ENCODE peak calls at places on chromosomes 1 and 21, in five cellular contexts. One of them, this sample, is unnamed.

GRCh38 chr1:241518447-241519307 is 878 bp downstream of the FH start:
- DNase-seq in mammary epithelial cell: peak; percentile 38
- DNase-seq in sigmoid colon: no peak
- DNase-seq in lower leg skin: no peak
- DNase-seq in left lung: peak; percentile 42
- DNase-seq in this sample: no peak

GRCh38 chr1:54716299-54717047 is 812 bp downstream of the TTC4 start:
- DNase-seq in mammary epithelial cell: peak; percentile 72
- DNase-seq in sigmoid colon: no peak
- DNase-seq in lower leg skin: no peak
- DNase-seq in left lung: no peak
- DNase-seq in this sample: peak; percentile 17

GRCh38 chr1:114250683-114251572 is 97.3 kb upstream of the SYT6 start:
- DNase-seq in mammary epithelial cell: no peak
- DNase-seq in sigmoid colon: no peak
- DNase-seq in lower leg skin: no peak
- DNase-seq in left lung: no peak
- DNase-seq in this sample: no peak

GRCh38 chr1:243394610-243395490 is 139.0 kb downstream of the SDCCAG8 start:
- DNase-seq in mammary epithelial cell: no peak
- DNase-seq in sigmoid colon: no peak
- DNase-seq in lower leg skin: no peak
- DNase-seq in left lung: no peak
- DNase-seq in this sample: no peak

GRCh38 chr1:183002797-183003594 is 20.2 kb upstream of the LAMC1 start:
- DNase-seq in mammary epithelial cell: no peak
- DNase-seq in sigmoid colon: no peak
- DNase-seq in lower leg skin: peak; percentile 35
- DNase-seq in left lung: no peak
- DNase-seq in this sample: no peak

GRCh38 chr1:47262787-47263413 is 30.9 kb upstream of the TAL1 start:
- DNase-seq in mammary epithelial cell: peak; percentile 52
- DNase-seq in sigmoid colon: no peak
- DNase-seq in lower leg skin: peak; percentile 28
- DNase-seq in left lung: no peak
- DNase-seq in this sample: peak; percentile 21

GRCh38 chr1:31148409-31148808 is 82.9 kb upstream of the PUM1 start:
- DNase-seq in mammary epithelial cell: no peak
- DNase-seq in sigmoid colon: no peak
- DNase-seq in lower leg skin: no peak
- DNase-seq in left lung: no peak
- DNase-seq in this sample: no peak

GRCh38 chr1:23282967-23283366 is 61.1 kb downstream of the HNRNPR start:
- DNase-seq in mammary epithelial cell: peak; percentile 57
- DNase-seq in sigmoid colon: no peak
- DNase-seq in lower leg skin: no peak
- DNase-seq in left lung: no peak
- DNase-seq in this sample: peak; percentile 80

GRCh38 chr1:85473390-85473789 is 8.4 kb upstream of the DDAH1 start:
- DNase-seq in mammary epithelial cell: peak; percentile 78
- DNase-seq in sigmoid colon: no peak
- DNase-seq in lower leg skin: no peak
- DNase-seq in left lung: no peak
- DNase-seq in this sample: peak; percentile 41

GRCh38 chr1:23619299-23620188 is 60.2 kb upstream of the ID3 start:
- DNase-seq in mammary epithelial cell: peak; percentile 74
- DNase-seq in sigmoid colon: no peak
- DNase-seq in lower leg skin: no peak
- DNase-seq in left lung: no peak
- DNase-seq in this sample: no peak

GRCh38 chr1:69898403-69898947 is 306.9 kb downstream of the LRRC40 start:
- DNase-seq in mammary epithelial cell: no peak
- DNase-seq in sigmoid colon: no peak
- DNase-seq in lower leg skin: no peak
- DNase-seq in left lung: no peak
- DNase-seq in this sample: no peak

GRCh38 chr21:41219498-41220207 is 51.7 kb downstream of the BACE2 start:
- DNase-seq in mammary epithelial cell: peak; percentile 19
- DNase-seq in sigmoid colon: no peak
- DNase-seq in lower leg skin: no peak
- DNase-seq in left lung: no peak
- DNase-seq in this sample: no peak

GRCh38 chr1:153670859-153671622 is at the start of gene ILF2:
- DNase-seq in mammary epithelial cell: peak; percentile 99
- DNase-seq in sigmoid colon: peak; percentile 99
- DNase-seq in lower leg skin: peak; percentile 98
- DNase-seq in left lung: peak; percentile 97
- DNase-seq in this sample: peak; percentile 100
- TF ChIP-seq CTCF in mammary epithelial cell: no peak
- TF ChIP-seq CTCF in sigmoid colon: no peak
- TF ChIP-seq CTCF in lower leg skin: no peak
- TF ChIP-seq CTCF in left lung: no peak
- TF ChIP-seq CTCF in this sample: no peak

GRCh38 chr1:1063261-1063944 is 10.7 kb downstream of the RNF223 start:
- DNase-seq in mammary epithelial cell: no peak
- DNase-seq in sigmoid colon: no peak
- DNase-seq in lower leg skin: no peak
- DNase-seq in left lung: no peak
- DNase-seq in this sample: no peak
- H3K4me3 ChIP-seq in mammary epithelial cell: no peak overlapping the region
- H3K4me3 ChIP-seq in sigmoid colon: no peak overlapping the region
- H3K4me3 ChIP-seq in lower leg skin: no peak overlapping the region
- H3K4me3 ChIP-seq in left lung: no peak overlapping the region
- H3K4me3 ChIP-seq in this sample: no peak overlapping the region

GRCh38 chr1:56019472-56019871 is 559.9 kb downstream of the PLPP3 start:
- DNase-seq in mammary epithelial cell: peak; percentile 8
- DNase-seq in sigmoid colon: no peak
- DNase-seq in lower leg skin: no peak
- DNase-seq in left lung: no peak
- DNase-seq in this sample: no peak

GRCh38 chr1:56028244-56028643 is 551.1 kb downstream of the PLPP3 start:
- DNase-seq in mammary epithelial cell: no peak
- DNase-seq in sigmoid colon: no peak
- DNase-seq in lower leg skin: no peak
- DNase-seq in left lung: no peak
- DNase-seq in this sample: no peak

GRCh38 chr1:56019922-56020321 is 559.4 kb downstream of the PLPP3 start:
- DNase-seq in mammary epithelial cell: no peak
- DNase-seq in sigmoid colon: no peak
- DNase-seq in lower leg skin: no peak
- DNase-seq in left lung: no peak
- DNase-seq in this sample: no peak

GRCh38 chr1:56025942-56026341 is 553.4 kb downstream of the PLPP3 start:
- DNase-seq in mammary epithelial cell: peak; percentile 78
- DNase-seq in sigmoid colon: no peak
- DNase-seq in lower leg skin: no peak
- DNase-seq in left lung: no peak
- DNase-seq in this sample: no peak

GRCh38 chr1:56024155-56024554 is 555.2 kb downstream of the PLPP3 start:
- DNase-seq in mammary epithelial cell: peak; percentile 25
- DNase-seq in sigmoid colon: no peak
- DNase-seq in lower leg skin: no peak
- DNase-seq in left lung: no peak
- DNase-seq in this sample: no peak
- TF ChIP-seq CTCF in mammary epithelial cell: no peak
- TF ChIP-seq CTCF in sigmoid colon: no peak
- TF ChIP-seq CTCF in lower leg skin: no peak
- TF ChIP-seq CTCF in left lung: no peak
- TF ChIP-seq CTCF in this sample: no peak

GRCh38 chr1:210280221-210280620 is 47.6 kb downstream of the SERTAD4 start:
- DNase-seq in mammary epithelial cell: no peak
- DNase-seq in sigmoid colon: no peak
- DNase-seq in lower leg skin: no peak
- DNase-seq in left lung: no peak
- DNase-seq in this sample: no peak
- H3K4me3 ChIP-seq in mammary epithelial cell: no peak overlapping the region
- H3K4me3 ChIP-seq in sigmoid colon: no peak overlapping the region
- H3K4me3 ChIP-seq in lower leg skin: no peak overlapping the region
- H3K4me3 ChIP-seq in left lung: no peak overlapping the region
- H3K4me3 ChIP-seq in this sample: no peak overlapping the region

GRCh38 chr1:104132386-104132973 is 382.8 kb downstream of the AMY1C start:
- DNase-seq in mammary epithelial cell: peak; percentile 1
- DNase-seq in sigmoid colon: no peak
- DNase-seq in lower leg skin: no peak
- DNase-seq in left lung: no peak
- DNase-seq in this sample: no peak
- TF ChIP-seq CTCF in mammary epithelial cell: peak; percentile 46
- TF ChIP-seq CTCF in sigmoid colon: peak; percentile 11
- TF ChIP-seq CTCF in lower leg skin: no peak
- TF ChIP-seq CTCF in left lung: peak; percentile 13
- TF ChIP-seq CTCF in this sample: no peak

DNA sequence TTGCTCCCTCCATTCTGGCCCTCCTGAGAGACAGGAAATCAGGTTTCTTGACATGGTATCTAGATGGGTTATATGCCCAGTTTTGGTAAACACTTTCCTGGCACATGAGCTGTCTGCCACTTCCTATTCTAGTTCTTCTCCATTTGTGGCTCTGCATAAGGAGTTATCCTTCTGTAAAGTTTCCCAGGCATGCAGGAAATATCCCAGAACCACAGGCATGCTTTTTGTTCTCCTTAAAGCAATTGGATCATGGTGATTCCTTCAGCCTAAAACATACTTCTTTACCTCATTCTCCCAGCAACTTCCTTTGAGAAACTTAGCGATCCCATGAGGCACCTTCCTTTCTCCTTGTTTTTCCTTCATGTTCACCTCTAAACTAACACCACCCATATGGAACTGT is 199.8 kb downstream of the CRB1 start:
- DNase-seq in mammary epithelial cell: no peak
- DNase-seq in sigmoid colon: no peak
- DNase-seq in lower leg skin: no peak
- DNase-seq in left lung: no peak
- DNase-seq in this sample: peak; percentile 25
- H3K4me3 ChIP-seq in mammary epithelial cell: no peak overlapping the region
- H3K4me3 ChIP-seq in sigmoid colon: no peak overlapping the region
- H3K4me3 ChIP-seq in lower leg skin: no peak overlapping the region
- H3K4me3 ChIP-seq in left lung: no peak overlapping the region
- H3K4me3 ChIP-seq in this sample: no peak overlapping the region

This sample was measured in AG09309.